ENCODE peak calls at places on chromosomes 3 and 15, in five cellular contexts. G is esophagus squamous epithelium, V is heart right ventricle, Z is spleen, Y is A549. R is an unnamed sample.

GRCh38 chr15:101499863-101500713 is 10.6 kb upstream of the PCSK6 start:
- DNase-seq in G (no peak), Y (no peak), Z (peak; percentile 84), V (peak; percentile 70), R (no peak)

GRCh38 chr3:170204023-170204472 is 18.2 kb upstream of the PRKCI start:
- DNase-seq in G (no peak), Z (no peak), V (no peak), Y (no peak), R (no peak)

GRCh38 chr3:158768881-158769518 is 32.9 kb upstream of the MFSD1 start:
- DNase-seq in G (no peak), Y (no peak), Z (no peak), V (peak; percentile 59), R (no peak)

GRCh38 chr3:179021119-179021903 is 50.3 kb downstream of the ZMAT3 start:
- DNase-seq in Z (no peak), G (no peak), V (no peak), Y (no peak), R (no peak)

GRCh38 chr15:67794832-67795574 is 30.3 kb upstream of the SKOR1 start:
- DNase-seq in Y (no peak), Z (no peak), V (no peak), G (no peak), R (no peak)

GRCh38 chr15:99983171-99983891 is 250.1 kb upstream of the LYSMD4 start:
- DNase-seq in V (no peak), Y (no peak), G (no peak), Z (peak; percentile 8), R (no peak)

GRCh38 chr3:171981271-171981605 is 58.1 kb upstream of the FNDC3B start:
- DNase-seq in V (no peak), Y (no peak), G (no peak), Z (no peak), R (no peak)

GRCh38 chr3:125651246-125651645 is 55.9 kb upstream of the OSBPL11 start:
- DNase-seq in Y (no peak), G (no peak), V (no peak), Z (no peak), R (no peak)

GRCh38 chr3:160784853-160785252 is 28.8 kb downstream of the PPM1L start:
- DNase-seq in Y (no peak), G (no peak), V (no peak), Z (no peak), R (no peak)

GRCh38 chr15:50340431-50340830 is 14.6 kb downstream of the GABPB1 start:
- DNase-seq in Y (no peak), Z (no peak), V (no peak), G (no peak), R (no peak)

GRCh38 chr3:41881233-41881821 is 80.6 kb downstream of the ULK4 start:
- DNase-seq in V (peak; percentile 23), Z (no peak), Y (no peak), G (no peak), R (no peak)
- TF ChIP-seq CTCF in V (peak; percentile 76), Z (peak; percentile 60), Y (peak; percentile 65), G (peak; percentile 80), R (peak; percentile 90)

GRCh38 chr3:19888428-19889152 is 45.4 kb downstream of the EFHB start:
- DNase-seq in G (no peak), Y (no peak), Z (no peak), V (no peak), R (no peak)

GRCh38 chr3:19886404-19886803 is 47.6 kb downstream of the EFHB start:
- DNase-seq in G (no peak), Z (no peak), V (no peak), Y (no peak), R (no peak)

GRCh38 chr3:19881852-19882251 is 52.2 kb downstream of the EFHB start:
- DNase-seq in V (no peak), Z (no peak), G (no peak), Y (no peak), R (no peak)

GRCh38 chr3:19881036-19881435 is 53.0 kb downstream of the EFHB start:
- DNase-seq in Z (no peak), V (no peak), Y (no peak), G (no peak), R (no peak)

GRCh38 chr3:19885468-19885867 is 48.5 kb downstream of the EFHB start:
- DNase-seq in G (no peak), Y (peak; percentile 45), V (peak; percentile 8), Z (no peak), R (no peak)
- TF ChIP-seq CTCF in G (peak; percentile 51), Y (peak; percentile 72), V (peak; percentile 61), Z (no peak), R (peak; percentile 57)

GRCh38 chr15:32657941-32658340 is 16.4 kb downstream of the SCG5 start:
- DNase-seq in V (no peak), Z (no peak), G (no peak), Y (no peak), R (no peak)
- TF ChIP-seq CTCF in V (no peak), Z (no peak), G (no peak), Y (no peak), R (no peak)

GRCh38 chr15:83114305-83114704 is 6.9 kb downstream of the TM6SF1 start:
- DNase-seq in V (no peak), G (no peak), Y (no peak), Z (no peak), R (no peak)

GRCh38 chr15:83112233-83112958 is 5.0 kb downstream of the TM6SF1 start:
- DNase-seq in V (peak; percentile 21), G (no peak), Z (no peak), Y (no peak), R (no peak)

GRCh38 chr15:83113881-83114280 is 6.4 kb downstream of the TM6SF1 start:
- DNase-seq in V (no peak), G (no peak), Z (no peak), Y (no peak), R (no peak)

GRCh38 chr15:83111149-83111548 is 3.7 kb downstream of the TM6SF1 start:
- DNase-seq in Y (no peak), G (no peak), V (no peak), Z (no peak), R (no peak)

DNA sequence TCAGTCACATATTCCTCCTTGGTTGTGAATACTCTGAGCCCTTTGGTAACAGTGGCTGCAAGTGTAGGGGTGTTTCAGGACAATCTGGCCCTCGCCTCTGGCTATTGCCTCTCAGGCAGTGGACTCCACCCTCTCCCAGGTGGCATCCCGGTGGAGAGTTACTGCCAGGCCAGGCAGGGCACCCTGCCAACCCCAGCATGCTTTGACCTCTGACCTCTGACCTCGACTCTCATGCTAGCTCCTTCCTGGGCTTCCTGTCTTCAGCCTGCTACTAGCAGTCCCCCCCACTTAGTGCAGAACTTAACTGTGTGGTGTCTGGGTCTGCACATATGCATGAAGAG is 5.5 kb downstream of the TM6SF1 start:
- DNase-seq in Y (no peak), Z (no peak), V (peak; percentile 11), G (no peak), R (no peak)
- TF ChIP-seq CTCF in Y (no peak), Z (no peak), V (no peak), G (no peak), R (no peak)

GRCh38 chr15:76642671-76643070 is 262.5 kb downstream of the SCAPER start:
- DNase-seq in Z (no peak), V (no peak), G (no peak), Y (no peak), R (no peak)
- TF ChIP-seq CTCF in Z (no peak), V (peak; percentile 48), G (peak; percentile 5), Y (peak; percentile 28), R (peak; percentile 42)

GRCh38 chr3:174681784-174682183 is 177.3 kb upstream of the NAALADL2 start:
- DNase-seq in Z (no peak), V (no peak), Y (no peak), G (no peak), R (no peak)

DNA sequence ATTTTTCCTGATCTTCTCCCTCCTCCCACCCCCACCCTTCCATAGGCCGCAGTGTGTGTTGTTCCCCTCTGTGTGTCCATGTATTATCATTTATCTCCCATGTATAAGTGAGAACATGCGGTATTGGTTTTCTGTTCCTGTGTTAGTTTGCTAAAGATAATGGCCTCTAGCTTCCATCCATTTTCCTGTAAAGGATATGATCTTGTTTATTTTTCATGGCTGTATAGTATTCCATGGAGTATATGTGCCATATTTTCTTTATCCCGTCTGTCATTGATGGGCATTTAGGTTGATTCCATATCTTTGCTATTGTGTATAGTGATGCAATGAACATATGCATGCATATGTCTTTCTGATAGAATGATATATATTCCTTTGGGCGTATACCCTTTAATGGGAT is 173.3 kb upstream of the NAALADL2 start:
- DNase-seq in G (no peak), Z (no peak), V (no peak), Y (no peak), R (no peak)
- TF ChIP-seq CTCF in G (no peak), Z (no peak), V (no peak), Y (no peak), R (no peak)

GRCh38 chr3:78645628-78646310 is 1122.0 kb downstream of the ROBO1 start:
- DNase-seq in Z (no peak), V (peak; percentile 18), Y (peak; percentile 18), G (no peak), R (no peak)
- TF ChIP-seq CTCF in Z (peak; percentile 43), V (peak; percentile 83), Y (peak; percentile 80), G (peak; percentile 91), R (peak; percentile 97)

GRCh38 chr3:94990952-94991705 is 928.3 kb downstream of the NSUN3 start:
- DNase-seq in G (no peak), Z (no peak), V (no peak), Y (no peak), R (no peak)
- TF ChIP-seq CTCF in G (no peak), Z (no peak), V (peak; percentile 32), Y (no peak), R (no peak)

GRCh38 chr3:123078101-123078500 is 11.3 kb downstream of the PDIA5 start:
- DNase-seq in Y (no peak), V (no peak), G (no peak), Z (no peak), R (no peak)

GRCh38 chr3:123072564-123072963 is 5.7 kb downstream of the PDIA5 start:
- DNase-seq in G (no peak), Y (no peak), Z (no peak), V (no peak), R (no peak)

GRCh38 chr3:123076496-123077418 is 9.9 kb downstream of the PDIA5 start:
- DNase-seq in Y (no peak), Z (no peak), V (peak; percentile 77), G (no peak), R (no peak)

GRCh38 chr3:123075359-123075758 is 8.5 kb downstream of the PDIA5 start:
- DNase-seq in V (no peak), G (no peak), Z (no peak), Y (no peak), R (no peak)

DNA sequence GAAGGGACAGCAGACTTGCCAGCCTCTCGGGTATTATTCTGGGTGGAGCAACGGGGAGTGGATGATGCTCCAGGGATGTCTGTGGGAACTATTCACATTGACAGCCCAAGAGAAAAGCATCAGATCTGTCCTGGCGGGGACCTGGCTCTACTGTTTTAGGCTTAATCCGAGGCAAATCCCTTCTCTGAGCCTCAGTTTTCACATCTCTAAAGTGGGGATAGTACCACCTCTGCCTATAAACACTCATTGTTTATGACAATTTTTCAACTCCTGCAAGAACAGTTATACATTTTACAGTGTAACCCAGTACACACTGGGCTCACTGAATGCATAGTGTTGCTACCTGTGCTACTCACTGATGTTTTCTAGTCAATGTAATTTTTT is 9.3 kb downstream of the PDIA5 start:
- DNase-seq in Z (no peak), V (no peak), G (no peak), Y (no peak), R (no peak)
- TF ChIP-seq CTCF in Z (no peak), V (no peak), G (no peak), Y (no peak), R (no peak)